ENCODE peak calls at places on chromosomes 1 and 21, in six cellular contexts. Z is HCT116, X is K562, G is NT2/D1, Y is H1, A is GM12878. I is an unnamed sample.

GRCh38 chr21:35586305-35586704 is 474.0 kb downstream of the SETD4 start:
- DNase-seq in Z (no peak), X (no peak), G (no peak), Y (no peak), A (no peak), I (no peak)

GRCh38 chr1:62687421-62687902 is 724 bp downstream of the DOCK7 start:
- DNase-seq in Z (no peak), X (peak; percentile 45), G (no peak), Y (peak; percentile 67), A (no peak), I (peak; percentile 65)

GRCh38 chr1:111192643-111193519 is 7.6 kb downstream of the DENND2D start:
- DNase-seq in Z (no peak), X (no peak), G (no peak), Y (no peak), A (no peak), I (no peak)

GRCh38 chr21:19290328-19290727 is 886.7 kb upstream of the TMPRSS15 start:
- DNase-seq in Z (no peak), X (no peak), G (no peak), Y (no peak), A (no peak), I (no peak)

GRCh38 chr1:64546018-64546417 is 76.1 kb downstream of the CACHD1 start:
- DNase-seq in Z (no peak), X (no peak), G (peak; percentile 57), Y (no peak), A (no peak), I (no peak)

GRCh38 chr1:48677306-48678287 is 99.1 kb downstream of the BEND5 start:
- DNase-seq in Z (peak; percentile 37), X (peak; percentile 35), G (peak; percentile 68), Y (peak; percentile 74), A (no peak), I (peak; percentile 56)

GRCh38 chr21:34952701-34953100 is 96.4 kb downstream of the RUNX1 start:
- DNase-seq in Z (no peak), X (no peak), G (no peak), Y (no peak), A (no peak), I (no peak)

GRCh38 chr1:182611787-182612186 is 7.6 kb upstream of the RGS16 start:
- DNase-seq in Z (no peak), X (no peak), G (no peak), Y (no peak), A (no peak), I (no peak)

GRCh38 chr1:53545663-53546408 is 86.6 kb downstream of the DMRTB1 start:
- DNase-seq in Z (no peak), X (no peak), G (no peak), Y (no peak), A (no peak), I (no peak)

GRCh38 chr1:65581120-65581519 is 160.7 kb downstream of the LEPR start:
- DNase-seq in Z (no peak), X (no peak), G (peak; percentile 42), Y (no peak), A (no peak), I (peak; percentile 9)

DNA sequence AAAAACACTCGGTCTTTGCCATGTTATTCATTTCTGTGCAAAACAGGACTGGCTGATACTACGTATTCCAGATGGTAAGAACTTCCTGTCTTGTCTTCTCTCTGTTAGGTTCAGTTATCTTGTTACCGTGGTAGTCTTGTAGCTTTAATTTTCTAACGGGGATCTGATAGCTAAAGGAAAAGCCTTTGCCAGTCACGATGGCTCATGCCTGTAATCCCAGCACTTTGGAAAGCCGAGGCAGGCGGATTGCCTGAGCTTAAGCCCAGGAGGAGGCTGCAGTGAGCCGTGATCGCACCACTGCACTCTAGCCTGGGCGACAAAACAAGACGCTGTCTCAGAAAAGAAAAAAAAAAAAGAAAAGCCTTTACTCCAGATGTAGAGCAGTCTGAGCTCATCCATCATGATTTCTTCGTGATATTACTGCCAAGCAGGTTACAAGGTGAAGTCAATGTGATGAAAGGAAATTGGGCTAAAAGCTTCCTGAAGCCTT is 11.1 kb upstream of the MSTO1 start:
- DNase-seq in Z (no peak), X (no peak), G (peak; percentile 78), Y (peak; percentile 51), A (no peak), I (no peak)
- TF ChIP-seq ZNF274 in Z (no peak), X (no peak), G (no peak), Y (no peak), A (no peak), I (no peak)

DNA sequence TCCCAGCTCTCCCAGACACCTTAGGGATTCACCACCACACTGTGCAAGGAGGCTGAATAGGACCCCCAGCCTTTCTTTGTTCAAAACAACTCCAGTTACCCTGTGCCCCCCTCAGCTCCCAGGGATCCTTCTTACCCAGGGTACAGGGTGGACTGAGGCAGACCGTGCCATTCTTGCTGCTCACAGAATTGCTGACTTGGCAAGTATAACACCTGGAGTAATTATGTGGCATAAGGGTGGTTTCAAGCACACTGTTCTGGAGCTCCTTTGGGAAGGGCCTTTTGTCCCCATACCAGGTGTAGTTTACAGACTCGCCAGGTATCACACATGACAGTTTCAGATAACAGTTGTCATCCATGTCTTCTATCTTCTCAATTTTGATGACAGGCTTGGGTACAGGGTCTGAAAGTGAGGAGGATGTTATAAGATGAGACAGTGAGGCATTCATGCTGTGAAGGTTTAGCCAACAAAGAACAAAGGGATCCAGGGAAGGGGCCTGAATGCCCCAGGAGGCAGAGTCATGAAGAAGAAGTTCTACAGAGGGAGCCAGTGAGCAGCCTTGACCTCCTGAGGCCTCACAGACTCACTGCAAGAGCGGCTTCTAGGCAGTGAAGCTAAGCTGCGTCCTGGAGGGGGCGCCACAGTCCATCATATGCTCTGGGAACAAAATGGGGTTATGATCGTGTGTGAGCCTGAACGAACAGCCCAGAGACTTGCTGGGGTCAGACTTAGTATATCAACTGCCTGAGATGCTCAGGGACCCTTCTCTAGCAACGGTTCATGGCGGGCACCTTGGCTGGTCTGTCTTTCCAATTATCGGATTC is 30.3 kb downstream of the CD48 start:
- DNase-seq in Z (peak; percentile 78), X (peak; percentile 75), G (peak; percentile 98), Y (peak; percentile 92), A (no peak), I (peak; percentile 62)
- TF ChIP-seq ZNF274 in Z (no peak), X (no peak), G (no peak), Y (no peak), A (no peak), I (no peak)

DNA sequence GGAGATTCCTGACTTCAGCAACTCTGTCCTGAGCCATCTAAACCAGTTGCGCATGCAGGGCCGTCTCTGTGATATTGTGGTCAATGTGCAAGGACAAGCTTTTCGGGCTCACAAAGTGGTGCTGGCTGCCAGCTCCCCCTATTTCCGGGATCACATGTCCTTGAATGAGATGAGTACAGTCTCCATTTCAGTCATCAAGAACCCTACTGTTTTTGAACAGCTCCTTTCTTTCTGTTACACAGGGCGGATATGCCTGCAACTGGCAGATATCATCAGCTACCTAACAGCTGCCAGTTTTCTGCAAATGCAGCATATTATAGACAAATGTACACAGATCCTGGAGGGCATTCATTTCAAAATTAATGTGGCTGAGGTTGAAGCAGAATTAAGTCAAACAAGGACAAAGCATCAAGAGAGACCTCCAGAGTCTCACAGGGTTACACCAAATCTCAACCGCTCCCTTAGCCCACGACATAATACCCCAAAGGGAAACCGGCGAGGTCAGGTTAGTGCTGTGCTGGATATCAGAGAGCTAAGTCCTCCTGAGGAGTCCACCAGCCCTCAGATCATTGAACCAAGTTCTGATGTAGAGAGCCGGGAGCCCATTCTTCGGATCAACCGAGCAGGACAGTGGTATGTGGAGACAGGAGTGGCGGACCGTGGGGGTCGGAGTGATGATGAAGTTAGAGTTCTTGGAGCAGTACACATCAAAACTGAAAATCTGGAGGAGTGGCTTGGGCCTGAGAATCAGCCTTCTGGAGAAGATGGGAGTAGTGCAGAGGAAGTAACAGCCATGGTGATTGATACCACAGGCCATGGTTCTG is 2.3 kb downstream of the ZBTB37 start:
- DNase-seq in Z (no peak), X (peak; percentile 60), G (no peak), Y (no peak), A (peak; percentile 53), I (no peak)
- TF ChIP-seq ZNF274 in Z (no peak), X (no peak), G (no peak), Y (no peak), A (no peak), I (no peak)

GRCh38 chr1:89523597-89524368 is 846 bp upstream of the LRRC8B start:
- DNase-seq in Z (peak; percentile 40), X (peak; percentile 80), G (peak; percentile 62), Y (no peak), A (no peak), I (peak; percentile 30)

GRCh38 chr1:89516055-89516454 is 8.6 kb upstream of the LRRC8B start:
- DNase-seq in Z (peak; percentile 41), X (peak; percentile 43), G (no peak), Y (no peak), A (no peak), I (peak; percentile 6)

GRCh38 chr1:89524369-89525168 is at the start of gene LRRC8B:
- DNase-seq in Z (peak; percentile 74), X (peak; percentile 92), G (peak; percentile 76), Y (peak; percentile 91), A (peak; percentile 71), I (peak; percentile 66)

GRCh38 chr1:89518116-89518780 is 6.4 kb upstream of the LRRC8B start:
- DNase-seq in Z (no peak), X (no peak), G (no peak), Y (no peak), A (no peak), I (no peak)

DNA sequence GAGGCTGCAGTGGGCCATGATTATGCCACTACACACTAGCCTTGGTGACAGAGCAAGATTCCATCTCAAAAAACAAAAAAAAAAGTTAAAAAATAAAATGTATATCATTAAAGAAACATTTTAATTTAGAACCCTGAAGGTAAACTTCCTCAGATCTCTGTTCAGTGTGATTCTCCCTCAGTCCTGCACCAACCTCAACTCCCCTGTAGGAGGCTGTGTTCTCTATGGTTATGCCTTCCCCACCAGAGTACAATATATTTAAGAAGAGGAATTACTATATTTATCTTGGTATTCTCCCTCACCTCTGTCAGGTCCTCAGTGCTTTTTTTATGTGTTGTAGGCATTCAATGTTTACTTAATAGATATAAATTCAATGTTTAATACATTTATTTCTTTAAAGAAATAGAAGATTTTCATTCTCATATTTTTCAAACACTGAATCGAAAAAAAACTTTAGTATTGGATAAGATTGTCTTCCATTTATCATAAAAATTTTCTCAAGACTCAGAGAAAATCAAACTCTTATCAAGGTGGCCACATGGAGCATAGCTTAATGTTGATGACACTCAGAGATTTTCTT is 4.8 kb upstream of the LRRC8B start:
- DNase-seq in Z (peak; percentile 18), X (peak; percentile 62), G (no peak), Y (no peak), A (no peak), I (peak; percentile 32)
- TF ChIP-seq ZNF274 in Z (no peak), X (no peak), G (no peak), Y (no peak), A (no peak), I (no peak)

GRCh38 chr1:155200920-155201319 is 6.8 kb downstream of the THBS3 start:
- DNase-seq in Z (no peak), X (no peak), G (no peak), Y (no peak), A (no peak), I (no peak)
- TF ChIP-seq ZNF274 in Z (no peak), X (no peak), G (no peak), Y (no peak), A (no peak), I (no peak)

GRCh38 chr1:47438321-47439150 is 692 bp downstream of the FOXD2 start:
- DNase-seq in Z (no peak), X (no peak), G (no peak), Y (peak; percentile 73), A (no peak), I (no peak)
- TF ChIP-seq ZNF274 in Z (no peak), X (no peak), G (no peak), Y (no peak), A (no peak), I (no peak)

I was measured in HepG2.